ENCODE peak calls at places on chromosomes 1 and 21, in five cellular contexts. One of them, this sample, is unnamed.

GRCh38 chr1:65525297-65526048 is 105.0 kb downstream of the LEPR start:
- DNase-seq in neuronal stem cell: peak; percentile 26
- DNase-seq in IMR-90: no peak
- DNase-seq in H9: peak; percentile 29
- DNase-seq in mesendoderm: no peak
- DNase-seq in this sample: no peak

GRCh38 chr1:13540871-13541270 is 27.1 kb upstream of the LRRC38 start:
- DNase-seq in H9: no peak
- DNase-seq in mesendoderm: no peak
- DNase-seq in neuronal stem cell: no peak
- DNase-seq in IMR-90: no peak
- DNase-seq in this sample: no peak

GRCh38 chr1:184532199-184532598 is 145.4 kb downstream of the C1orf21 start:
- DNase-seq in mesendoderm: no peak
- DNase-seq in H9: no peak
- DNase-seq in neuronal stem cell: no peak
- DNase-seq in IMR-90: no peak
- DNase-seq in this sample: no peak

GRCh38 chr1:54577612-54578011 is 29.6 kb downstream of the ACOT11 start:
- DNase-seq in neuronal stem cell: no peak
- DNase-seq in mesendoderm: no peak
- DNase-seq in IMR-90: peak; percentile 68
- DNase-seq in H9: no peak
- DNase-seq in this sample: no peak

GRCh38 chr1:70057500-70057899 is 147.9 kb downstream of the LRRC40 start:
- DNase-seq in mesendoderm: no peak
- DNase-seq in neuronal stem cell: no peak
- DNase-seq in H9: no peak
- DNase-seq in IMR-90: no peak
- DNase-seq in this sample: no peak

GRCh38 chr1:207813513-207813881 is 61.6 kb downstream of the CD46 start:
- DNase-seq in neuronal stem cell: no peak
- DNase-seq in mesendoderm: no peak
- DNase-seq in H9: no peak
- DNase-seq in IMR-90: no peak
- DNase-seq in this sample: no peak

GRCh38 chr1:58249371-58249728 is 297.2 kb downstream of the OMA1 start:
- DNase-seq in mesendoderm: no peak
- DNase-seq in neuronal stem cell: no peak
- DNase-seq in IMR-90: no peak
- DNase-seq in H9: no peak
- DNase-seq in this sample: no peak

GRCh38 chr1:44747878-44748277 is 8.2 kb downstream of the KIF2C start:
- DNase-seq in IMR-90: no peak
- DNase-seq in H9: no peak
- DNase-seq in mesendoderm: peak; percentile 32
- DNase-seq in neuronal stem cell: no peak
- DNase-seq in this sample: no peak

GRCh38 chr1:151198254-151199127 is at the start of gene PIP5K1A:
- DNase-seq in mesendoderm: peak; percentile 98
- DNase-seq in IMR-90: peak; percentile 97
- DNase-seq in neuronal stem cell: peak; percentile 97
- DNase-seq in H9: peak; percentile 95
- DNase-seq in this sample: peak; percentile 100

GRCh38 chr1:24149854-24150227 is 6.9 kb upstream of the IL22RA1 start:
- DNase-seq in neuronal stem cell: no peak
- DNase-seq in mesendoderm: no peak
- DNase-seq in IMR-90: peak; percentile 69
- DNase-seq in H9: no peak
- DNase-seq in this sample: peak; percentile 71

GRCh38 chr1:30757196-30757949 is at the start of gene LAPTM5:
- DNase-seq in neuronal stem cell: no peak
- DNase-seq in IMR-90: no peak
- DNase-seq in mesendoderm: no peak
- DNase-seq in H9: no peak
- DNase-seq in this sample: no peak

GRCh38 chr1:16237343-16237830 is 404 bp upstream of the CPLANE2 start:
- DNase-seq in neuronal stem cell: no peak
- DNase-seq in IMR-90: peak; percentile 43
- DNase-seq in H9: no peak
- DNase-seq in mesendoderm: no peak
- DNase-seq in this sample: no peak

GRCh38 chr1:191176131-191176530 is 698.5 kb upstream of the BRINP3 start:
- DNase-seq in H9: no peak
- DNase-seq in IMR-90: no peak
- DNase-seq in mesendoderm: no peak
- DNase-seq in neuronal stem cell: no peak
- DNase-seq in this sample: no peak

GRCh38 chr1:53470155-53470554 is 11.0 kb downstream of the DMRTB1 start:
- DNase-seq in IMR-90: peak; percentile 58
- DNase-seq in mesendoderm: peak; percentile 97
- DNase-seq in H9: peak; percentile 98
- DNase-seq in neuronal stem cell: peak; percentile 87
- DNase-seq in this sample: peak; percentile 48

GRCh38 chr1:150548632-150549495 is at the start of gene ADAMTSL4:
- DNase-seq in mesendoderm: peak; percentile 88
- DNase-seq in IMR-90: peak; percentile 78
- DNase-seq in neuronal stem cell: no peak
- DNase-seq in H9: peak; percentile 51
- DNase-seq in this sample: peak; percentile 83

GRCh38 chr1:113042336-113043143 is 30.5 kb upstream of the LRIG2 start:
- DNase-seq in neuronal stem cell: peak; percentile 88
- DNase-seq in IMR-90: peak; percentile 78
- DNase-seq in H9: peak; percentile 96
- DNase-seq in mesendoderm: peak; percentile 99
- DNase-seq in this sample: peak; percentile 78

GRCh38 chr1:26994020-26994745 is 691 bp downstream of the TRNP1 start:
- DNase-seq in mesendoderm: no peak
- DNase-seq in IMR-90: no peak
- DNase-seq in H9: peak; percentile 32
- DNase-seq in neuronal stem cell: no peak
- DNase-seq in this sample: peak; percentile 35

GRCh38 chr1:219155140-219155539 is 18.5 kb upstream of the LYPLAL1 start:
- DNase-seq in mesendoderm: no peak
- DNase-seq in IMR-90: peak; percentile 22
- DNase-seq in neuronal stem cell: no peak
- DNase-seq in H9: no peak
- DNase-seq in this sample: no peak

GRCh38 chr1:201740086-201740541 is 88.8 kb upstream of the IPO9 start:
- DNase-seq in H9: peak; percentile 56
- DNase-seq in IMR-90: no peak
- DNase-seq in neuronal stem cell: no peak
- DNase-seq in mesendoderm: peak; percentile 72
- DNase-seq in this sample: no peak

GRCh38 chr1:63119575-63120155 is 202.7 kb upstream of the FOXD3 start:
- DNase-seq in mesendoderm: no peak
- DNase-seq in H9: no peak
- DNase-seq in neuronal stem cell: no peak
- DNase-seq in IMR-90: no peak
- DNase-seq in this sample: no peak

GRCh38 chr1:203274603-203275381 is 30.5 kb upstream of the BTG2 start:
- DNase-seq in mesendoderm: no peak
- DNase-seq in neuronal stem cell: no peak
- DNase-seq in H9: no peak
- DNase-seq in IMR-90: peak; percentile 56
- DNase-seq in this sample: no peak

DNA sequence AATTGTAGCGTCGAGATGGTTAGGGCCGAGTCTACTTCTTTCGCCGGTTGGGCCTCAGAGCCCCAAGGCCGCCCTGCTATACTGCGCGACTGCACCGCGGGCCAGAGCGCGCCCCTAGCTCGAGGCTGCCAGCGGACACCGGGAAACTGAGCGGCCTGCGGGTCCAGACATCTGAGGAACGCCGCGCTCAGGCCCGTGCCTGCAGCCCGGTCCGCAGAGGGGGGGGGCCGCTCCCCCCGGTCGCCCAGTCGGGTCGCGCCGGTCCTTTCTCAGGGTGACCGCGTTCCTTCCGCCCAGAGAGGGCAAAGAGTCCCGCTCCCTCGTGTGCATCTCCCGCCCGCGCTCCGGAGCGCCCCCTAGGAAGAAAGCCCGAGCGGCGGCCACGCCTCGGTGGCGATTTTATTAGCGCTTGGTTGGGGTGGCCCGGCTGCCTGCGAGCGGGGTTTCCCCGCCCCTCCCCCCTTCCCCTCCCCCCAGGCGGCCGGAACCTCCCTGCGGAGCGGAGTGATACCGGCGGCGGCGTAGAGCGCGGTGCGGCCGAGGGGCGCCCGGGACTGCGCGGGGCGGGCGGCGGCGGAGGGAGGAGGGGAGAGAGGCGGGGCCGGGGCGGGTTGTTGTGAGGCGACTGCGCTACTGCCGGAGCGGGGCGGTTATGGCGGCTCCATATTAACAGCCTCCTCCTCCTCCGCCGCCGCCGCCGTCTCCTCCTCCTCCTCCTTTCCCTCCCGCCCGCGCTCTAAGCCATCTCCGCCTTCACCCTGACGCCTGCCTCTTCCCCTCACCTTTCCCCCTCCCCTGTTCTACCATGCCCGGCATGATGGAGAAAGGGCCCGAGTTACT is at the start of gene RCOR3:
- DNase-seq in mesendoderm: peak; percentile 95
- DNase-seq in neuronal stem cell: peak; percentile 95
- DNase-seq in H9: peak; percentile 95
- DNase-seq in IMR-90: peak; percentile 87
- DNase-seq in this sample: peak; percentile 81
- H3K4ac ChIP-seq in mesendoderm: peak within 1 kb of the TSS; percentile 98
- H3K4ac ChIP-seq in neuronal stem cell: peak within 1 kb of the TSS; percentile 100
- H3K4ac ChIP-seq in H9: peak within 1 kb of the TSS; percentile 16
- H3K4ac ChIP-seq in IMR-90: peak within 1 kb of the TSS; percentile 99
- H3K4ac ChIP-seq in this sample: peak within 1 kb of the TSS; percentile 100

DNA sequence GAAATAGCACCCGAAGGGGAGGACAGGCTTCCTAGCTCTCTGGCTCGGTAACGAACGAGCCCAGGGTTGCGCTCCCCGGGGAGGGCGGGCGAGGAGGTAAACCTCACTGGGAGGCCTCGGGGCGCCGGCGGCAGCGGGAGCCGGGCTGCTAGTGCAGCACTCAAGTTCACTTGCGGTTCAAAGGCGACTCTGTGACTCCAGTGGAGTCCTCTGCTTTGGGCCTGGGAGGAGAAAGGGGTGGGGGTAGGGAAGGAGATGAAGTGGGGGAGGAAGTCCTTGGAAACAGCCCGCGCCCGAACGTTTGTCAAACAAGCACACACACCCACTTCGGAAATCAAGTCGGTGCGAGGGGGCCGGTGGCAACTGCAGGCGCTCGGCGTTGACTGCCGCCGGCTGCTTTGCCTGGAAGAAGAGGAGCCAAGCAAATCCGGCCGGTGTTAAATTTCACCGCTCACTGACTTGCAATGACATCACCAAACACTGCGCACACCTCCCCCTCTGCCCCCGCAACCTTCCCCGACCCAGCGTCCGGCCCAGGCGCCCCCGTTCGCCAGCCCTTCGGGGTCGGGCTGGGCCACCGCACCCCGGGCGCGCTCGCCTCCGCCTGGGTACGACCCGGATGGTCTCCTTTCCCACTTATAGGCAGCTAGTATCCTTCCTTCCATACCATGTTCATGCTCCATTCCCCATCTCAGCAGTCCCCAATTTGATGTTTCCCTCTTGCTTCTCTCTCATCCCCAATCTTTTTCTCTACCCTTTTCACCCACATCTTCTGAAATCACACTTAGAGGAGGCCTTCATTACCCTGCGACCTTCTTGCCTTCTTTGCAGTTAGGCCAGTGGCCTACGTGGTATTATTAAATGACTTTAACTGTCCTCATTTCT is at the start of gene COL24A1:
- DNase-seq in IMR-90: peak; percentile 83
- DNase-seq in mesendoderm: peak; percentile 87
- DNase-seq in neuronal stem cell: peak; percentile 61
- DNase-seq in H9: peak; percentile 89
- DNase-seq in this sample: no peak
- H3K4ac ChIP-seq in IMR-90: peak within 1 kb of the TSS; percentile 92
- H3K4ac ChIP-seq in mesendoderm: no peak within 1 kb of the TSS
- H3K4ac ChIP-seq in neuronal stem cell: no peak within 1 kb of the TSS
- H3K4ac ChIP-seq in H9: no peak within 1 kb of the TSS
- H3K4ac ChIP-seq in this sample: no peak within 1 kb of the TSS

GRCh38 chr21:35048706-35049617 is at the start of gene RUNX1:
- DNase-seq in mesendoderm: no peak
- DNase-seq in neuronal stem cell: no peak
- DNase-seq in H9: no peak
- DNase-seq in IMR-90: peak; percentile 56
- DNase-seq in this sample: peak; percentile 7
- H3K4ac ChIP-seq in mesendoderm: no peak within 1 kb of the TSS
- H3K4ac ChIP-seq in neuronal stem cell: no peak within 1 kb of the TSS
- H3K4ac ChIP-seq in H9: no peak within 1 kb of the TSS
- H3K4ac ChIP-seq in IMR-90: peak within 1 kb of the TSS; percentile 91
- H3K4ac ChIP-seq in this sample: no peak within 1 kb of the TSS

GRCh38 chr1:42765271-42765670 is 1.6 kb downstream of the P3H1 start:
- DNase-seq in neuronal stem cell: no peak
- DNase-seq in IMR-90: no peak
- DNase-seq in mesendoderm: no peak
- DNase-seq in H9: no peak
- DNase-seq in this sample: no peak

GRCh38 chr1:42768172-42768571 is 1.1 kb downstream of the C1orf50 start:
- DNase-seq in IMR-90: no peak
- DNase-seq in neuronal stem cell: no peak
- DNase-seq in mesendoderm: no peak
- DNase-seq in H9: no peak
- DNase-seq in this sample: no peak

GRCh38 chr1:42767510-42767924 is 468 bp downstream of the C1orf50 start:
- DNase-seq in mesendoderm: no peak
- DNase-seq in H9: no peak
- DNase-seq in IMR-90: no peak
- DNase-seq in neuronal stem cell: no peak
- DNase-seq in this sample: peak; percentile 28

GRCh38 chr1:42765832-42766722 is 751 bp downstream of the P3H1 start:
- DNase-seq in H9: peak; percentile 62
- DNase-seq in neuronal stem cell: peak; percentile 45
- DNase-seq in IMR-90: peak; percentile 83
- DNase-seq in mesendoderm: peak; percentile 89
- DNase-seq in this sample: no peak

DNA sequence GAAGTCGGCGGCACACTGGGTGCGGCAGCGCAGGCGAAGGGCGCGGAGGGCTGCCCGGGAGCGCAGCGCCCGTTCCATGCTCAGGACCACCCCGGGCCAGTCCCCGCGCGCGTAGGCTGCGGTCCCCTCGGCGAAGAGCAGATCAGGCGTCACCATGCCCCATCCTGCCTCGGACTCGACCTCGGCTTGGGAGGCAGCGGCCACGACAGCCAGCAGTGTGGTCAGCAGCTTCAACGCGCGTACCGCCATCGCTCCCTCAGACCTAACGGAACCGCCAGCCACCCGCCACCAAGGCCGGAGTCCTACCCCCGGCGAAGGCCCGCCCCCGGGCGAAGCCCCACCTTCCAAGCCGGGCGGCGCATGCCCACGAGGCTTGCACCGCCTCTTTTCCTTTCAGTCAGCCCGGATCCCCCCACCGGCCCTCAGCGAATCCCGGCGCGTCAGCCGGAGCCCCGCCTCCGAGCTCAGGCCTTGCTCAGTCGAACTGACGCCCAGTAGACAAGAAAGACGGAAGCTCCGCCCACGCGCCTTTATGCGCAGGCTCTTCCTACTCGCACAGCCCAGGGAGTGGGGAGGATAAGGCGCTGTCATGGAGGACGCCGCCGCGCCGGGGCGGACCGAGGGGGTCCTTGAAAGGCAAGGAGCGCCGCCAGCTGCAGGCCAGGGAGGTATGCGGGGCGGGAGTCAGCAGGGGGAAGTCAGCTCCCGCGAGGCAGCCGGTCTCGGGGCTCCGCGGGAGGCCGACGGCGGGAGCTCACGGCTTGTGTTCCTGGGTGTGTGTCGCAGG is at the start of the genes C1orf50 and P3H1:
- DNase-seq in mesendoderm: peak; percentile 100
- DNase-seq in neuronal stem cell: peak; percentile 99
- DNase-seq in H9: peak; percentile 100
- DNase-seq in IMR-90: peak; percentile 98
- DNase-seq in this sample: peak; percentile 100
- H3K4ac ChIP-seq in mesendoderm: no peak within 1 kb of the TSS
- H3K4ac ChIP-seq in neuronal stem cell: no peak within 1 kb of the TSS
- H3K4ac ChIP-seq in H9: no peak within 1 kb of the TSS
- H3K4ac ChIP-seq in IMR-90: peak within 1 kb of the TSS; percentile 97
- H3K4ac ChIP-seq in this sample: peak within 1 kb of the TSS; percentile 57

GRCh38 chr1:234848972-234849641 is 239.1 kb upstream of the IRF2BP2 start:
- DNase-seq in mesendoderm: no peak
- DNase-seq in IMR-90: peak; percentile 86
- DNase-seq in neuronal stem cell: no peak
- DNase-seq in H9: no peak
- DNase-seq in this sample: no peak
- H3K4ac ChIP-seq in mesendoderm: no peak overlapping the region
- H3K4ac ChIP-seq in IMR-90: peak overlapping the region; percentile 79
- H3K4ac ChIP-seq in neuronal stem cell: no peak overlapping the region
- H3K4ac ChIP-seq in H9: no peak overlapping the region
- H3K4ac ChIP-seq in this sample: no peak overlapping the region